ENCODE peak calls at places on chromosomes 6 and 20, in ten cellular contexts. X is body of pancreas, C is lower leg skin, W is upper lobe of right lung, V is OCI-LY7, F is choroid plexus epithelial cell, I is AG10803, D is IMR-90, Y is A549, P is HFF-Myc. H is an unnamed sample.

GRCh38 chr20:32965115-32965514 is 39.1 kb downstream of the SUN5 start:
- DNase-seq in X (no peak), C (peak), W (peak), V (no peak), F (no peak), I (no peak), D (no peak), Y (no peak), P (no peak), H (no peak)

GRCh38 chr6:23446394-23447001 is 679.5 kb upstream of the NRSN1 start:
- DNase-seq in X (no peak), C (no peak), W (no peak), V (no peak), F (peak), I (peak), D (peak), Y (peak), P (peak), H (peak)

GRCh38 chr20:34311118-34312023 is 8.2 kb upstream of the AHCY start:
- DNase-seq in X (peak), C (no peak), W (no peak), V (no peak), F (peak), I (no peak), D (no peak), Y (no peak), P (no peak), H (no peak)

GRCh38 chr6:56758120-56758519 is 115.4 kb upstream of the DST start:
- DNase-seq in X (no peak), C (no peak), W (no peak), V (no peak), F (no peak), I (peak), D (no peak), Y (no peak), P (no peak), H (no peak)

GRCh38 chr6:146224449-146224848 is 195.6 kb downstream of the GRM1 start:
- DNase-seq in X (no peak), C (no peak), W (no peak), V (no peak), F (no peak), I (no peak), D (no peak), Y (no peak), P (no peak), H (no peak)

GRCh38 chr6:169839898-169840631 is 88.6 kb downstream of the ERMARD start:
- DNase-seq in X (no peak), C (no peak), W (peak), V (no peak), F (no peak), I (no peak), D (no peak), Y (no peak), P (no peak), H (no peak)

GRCh38 chr6:2978923-2979322 is 7.6 kb upstream of the SERPINB6 start:
- DNase-seq in X (no peak), C (no peak), W (no peak), V (no peak), F (no peak), I (no peak), D (no peak), Y (no peak), P (no peak), H (no peak)

GRCh38 chr6:147170269-147170668 is 33.9 kb upstream of the STXBP5 start:
- DNase-seq in X (no peak), C (no peak), W (no peak), V (no peak), F (peak), I (peak), D (peak), Y (no peak), P (peak), H (peak)

GRCh38 chr6:158545043-158545966 is 14.6 kb upstream of the TMEM181 start:
- DNase-seq in X (no peak), C (peak), W (peak), V (no peak), F (no peak), I (no peak), D (no peak), Y (no peak), P (no peak), H (no peak)

GRCh38 chr20:37929366-37930014 is 26.6 kb downstream of the VSTM2L start:
- DNase-seq in X (no peak), C (no peak), W (no peak), V (no peak), F (no peak), I (no peak), D (no peak), Y (no peak), P (no peak), H (no peak)

GRCh38 chr20:50642288-50642803 is 49.0 kb downstream of the RIPOR3 start:
- DNase-seq in X (no peak), C (no peak), W (no peak), V (no peak), F (peak), I (peak), D (no peak), Y (no peak), P (no peak), H (no peak)

GRCh38 chr20:24350923-24351368 is 118.5 kb upstream of the SYNDIG1 start:
- DNase-seq in X (no peak), C (no peak), W (no peak), V (no peak), F (peak), I (peak), D (no peak), Y (no peak), P (no peak), H (peak)

GRCh38 chr20:3563548-3564177 is 92.8 kb downstream of the ATRN start:
- DNase-seq in X (no peak), C (no peak), W (no peak), V (peak), F (peak), I (peak), D (peak), Y (peak), P (peak), H (no peak)

GRCh38 chr6:11606287-11606686 is 68.7 kb downstream of the TMEM170B start:
- DNase-seq in X (no peak), C (peak), W (no peak), V (no peak), F (no peak), I (no peak), D (no peak), Y (no peak), P (no peak), H (no peak)

DNA sequence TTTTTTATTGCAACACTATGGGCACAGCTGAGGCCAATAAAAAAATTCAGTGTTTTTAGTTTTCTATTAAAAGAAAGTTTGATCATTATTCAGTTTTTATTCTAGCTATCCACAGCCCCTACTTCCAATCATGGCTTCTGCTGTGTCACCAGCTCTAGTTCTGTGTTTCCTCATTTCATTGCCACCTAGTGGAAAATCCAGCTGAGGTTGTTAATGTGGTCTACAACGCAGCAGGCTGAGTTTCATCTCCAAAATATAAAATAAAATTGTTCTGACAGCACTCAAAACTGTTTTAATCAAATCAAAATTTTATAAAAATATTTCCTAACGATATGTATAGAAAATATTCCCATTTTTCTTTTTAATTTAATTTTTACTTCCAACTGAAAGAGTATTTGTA is 13.6 kb downstream of the COL9A1 start:
- DNase-seq in X (no peak), C (no peak), W (no peak), V (no peak), F (peak), I (no peak), D (no peak), Y (no peak), P (no peak), H (no peak)
- TF ChIP-seq CTCF in X (no peak), C (no peak), W (no peak), V (peak), F (peak), I (no peak), D (peak), Y (peak), P (no peak), H (no peak)

DNA sequence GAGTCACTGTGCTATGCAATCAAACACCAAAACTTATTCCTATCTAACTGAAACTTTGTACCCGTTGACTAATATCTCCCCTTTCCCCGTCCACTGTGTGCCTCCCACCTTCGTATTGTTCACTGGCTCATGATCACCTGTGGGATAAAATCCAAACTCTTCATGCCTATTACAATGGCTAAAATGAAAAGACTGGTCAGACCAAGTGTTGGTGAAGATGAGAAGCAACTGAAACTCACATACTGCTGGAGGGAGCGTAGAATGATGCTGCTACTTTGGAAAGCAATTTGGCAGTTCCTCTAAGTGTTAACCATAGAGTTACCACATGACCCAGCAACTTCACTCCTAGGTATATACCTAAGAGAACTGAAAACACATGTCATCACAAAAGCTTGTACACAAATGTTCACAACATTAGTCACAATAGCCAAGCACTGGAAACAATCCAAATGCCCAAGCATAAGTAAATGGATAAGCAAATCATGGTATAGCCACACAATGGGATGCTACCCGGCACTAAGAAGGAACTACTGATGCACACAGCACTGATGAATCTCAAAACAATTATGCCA is 13.1 kb downstream of the RPS10 start:
- DNase-seq in X (no peak), C (no peak), W (no peak), V (no peak), F (peak), I (peak), D (peak), Y (no peak), P (no peak), H (no peak)
- H3K4me3 ChIP-seq in X (no peak), C (no peak), W (no peak), V (no peak), F (no peak), I (no peak), D (no peak), Y (no peak), P (no peak), H (no peak)

GRCh38 chr6:26660096-26660425 is 515 bp upstream of the ZNF322 start:
- DNase-seq in X (no peak), C (no peak), W (no peak), V (peak), F (peak), I (no peak), D (peak), Y (peak), P (no peak), H (no peak)
- TF ChIP-seq CTCF in X (no peak), C (no peak), W (no peak), V (peak), F (peak), I (peak), D (no peak), Y (no peak), P (no peak), H (peak)

GRCh38 chr6:35669441-35669776 is 19.3 kb downstream of the FKBP5 start:
- DNase-seq in X (no peak), C (no peak), W (no peak), V (peak), F (peak), I (no peak), D (peak), Y (no peak), P (no peak), H (no peak)
- H3K4me3 ChIP-seq in X (no peak), C (no peak), W (no peak), V (peak), F (no peak), I (peak), D (no peak), Y (no peak), P (no peak), H (no peak)

GRCh38 chr20:62823688-62824475 is 7.0 kb downstream of the COL9A3 start:
- DNase-seq in X (peak), C (no peak), W (no peak), V (no peak), F (no peak), I (no peak), D (no peak), Y (no peak), P (no peak), H (no peak)

GRCh38 chr20:62820962-62821725 is 4.3 kb downstream of the COL9A3 start:
- DNase-seq in X (no peak), C (no peak), W (no peak), V (no peak), F (no peak), I (no peak), D (no peak), Y (no peak), P (no peak), H (no peak)

GRCh38 chr20:62822788-62823651 is 6.2 kb downstream of the COL9A3 start:
- DNase-seq in X (peak), C (no peak), W (no peak), V (peak), F (no peak), I (no peak), D (peak), Y (peak), P (no peak), H (no peak)

GRCh38 chr20:62821726-62822210 is 4.9 kb downstream of the COL9A3 start:
- DNase-seq in X (no peak), C (no peak), W (no peak), V (no peak), F (no peak), I (no peak), D (no peak), Y (no peak), P (no peak), H (no peak)

GRCh38 chr20:62822239-62822787 is 5.5 kb downstream of the COL9A3 start:
- DNase-seq in X (no peak), C (no peak), W (no peak), V (no peak), F (no peak), I (no peak), D (no peak), Y (no peak), P (no peak), H (no peak)
- TF ChIP-seq CTCF in X (no peak), C (no peak), W (no peak), V (no peak), F (no peak), I (no peak), D (no peak), Y (no peak), P (no peak), H (no peak)

H was measured in BJ.